ENCODE peak calls at places on chromosome 12, in ten cellular contexts. One of them, this sample, is unnamed.
A peak's percentile ranks its signal among the peaks of the same experiment; 100 is the strongest.

GRCh38 chr12:68665016-68665569 is 21.7 kb upstream of the NUP107 start:
- DNase-seq in Peyer's patch: no peak
- DNase-seq in KG1: no peak
- DNase-seq in fibroblast of the conjunctiva: no peak
- DNase-seq in AG04450: no peak
- DNase-seq in A549: peak; percentile 5
- DNase-seq in effector memory CD4-positive, alpha-beta T cell: no peak
- DNase-seq in PC-3: no peak
- DNase-seq in GM10248: no peak
- DNase-seq in AML-193: no peak
- DNase-seq in this sample: no peak

GRCh38 chr12:112170971-112171596 is 45.7 kb downstream of the TRAFD1 start:
- DNase-seq in KG1: no peak
- DNase-seq in GM10248: no peak
- DNase-seq in AG04450: no peak
- DNase-seq in AML-193: no peak
- DNase-seq in A549: no peak
- DNase-seq in fibroblast of the conjunctiva: no peak
- DNase-seq in Peyer's patch: no peak
- DNase-seq in PC-3: no peak
- DNase-seq in effector memory CD4-positive, alpha-beta T cell: no peak
- DNase-seq in this sample: no peak

GRCh38 chr12:24905431-24905830 is 43.5 kb downstream of the BCAT1 start:
- DNase-seq in KG1: no peak
- DNase-seq in AG04450: no peak
- DNase-seq in PC-3: no peak
- DNase-seq in A549: no peak
- DNase-seq in GM10248: no peak
- DNase-seq in fibroblast of the conjunctiva: no peak
- DNase-seq in Peyer's patch: no peak
- DNase-seq in AML-193: no peak
- DNase-seq in effector memory CD4-positive, alpha-beta T cell: no peak
- DNase-seq in this sample: no peak

GRCh38 chr12:111066744-111067437 is 146.5 kb upstream of the MYL2 start:
- DNase-seq in KG1: no peak
- DNase-seq in fibroblast of the conjunctiva: no peak
- DNase-seq in A549: peak; percentile 48
- DNase-seq in GM10248: no peak
- DNase-seq in Peyer's patch: no peak
- DNase-seq in PC-3: peak; percentile 45
- DNase-seq in AG04450: no peak
- DNase-seq in AML-193: no peak
- DNase-seq in effector memory CD4-positive, alpha-beta T cell: no peak
- DNase-seq in this sample: no peak

GRCh38 chr12:52903285-52903854 is 1.5 kb downstream of the KRT8 start:
- DNase-seq in A549: peak; percentile 69
- DNase-seq in KG1: no peak
- DNase-seq in GM10248: peak; percentile 70
- DNase-seq in fibroblast of the conjunctiva: peak; percentile 42
- DNase-seq in AG04450: no peak
- DNase-seq in AML-193: peak; percentile 44
- DNase-seq in Peyer's patch: peak; percentile 75
- DNase-seq in effector memory CD4-positive, alpha-beta T cell: peak; percentile 2
- DNase-seq in PC-3: peak; percentile 76
- DNase-seq in this sample: no peak

GRCh38 chr12:57889541-57889989 is 43.0 kb upstream of the CTDSP2 start:
- DNase-seq in AML-193: no peak
- DNase-seq in KG1: no peak
- DNase-seq in effector memory CD4-positive, alpha-beta T cell: no peak
- DNase-seq in GM10248: no peak
- DNase-seq in fibroblast of the conjunctiva: peak; percentile 90
- DNase-seq in A549: no peak
- DNase-seq in Peyer's patch: peak; percentile 68
- DNase-seq in AG04450: peak; percentile 70
- DNase-seq in PC-3: no peak
- DNase-seq in this sample: no peak

GRCh38 chr12:121801601-121802484 is 2.0 kb upstream of the SETD1B start:
- DNase-seq in fibroblast of the conjunctiva: no peak
- DNase-seq in A549: no peak
- DNase-seq in AML-193: peak; percentile 24
- DNase-seq in KG1: peak; percentile 49
- DNase-seq in PC-3: peak; percentile 27
- DNase-seq in AG04450: no peak
- DNase-seq in Peyer's patch: no peak
- DNase-seq in effector memory CD4-positive, alpha-beta T cell: no peak
- DNase-seq in GM10248: no peak
- DNase-seq in this sample: peak; percentile 12

GRCh38 chr12:58671196-58671595 is 249.1 kb downstream of the LRIG3 start:
- DNase-seq in fibroblast of the conjunctiva: no peak
- DNase-seq in A549: no peak
- DNase-seq in effector memory CD4-positive, alpha-beta T cell: no peak
- DNase-seq in AG04450: no peak
- DNase-seq in KG1: no peak
- DNase-seq in GM10248: no peak
- DNase-seq in AML-193: no peak
- DNase-seq in Peyer's patch: no peak
- DNase-seq in PC-3: no peak
- DNase-seq in this sample: no peak

GRCh38 chr12:80419660-80420059 is 24.4 kb upstream of the PTPRQ start:
- DNase-seq in AML-193: peak; percentile 4
- DNase-seq in AG04450: no peak
- DNase-seq in fibroblast of the conjunctiva: no peak
- DNase-seq in PC-3: no peak
- DNase-seq in Peyer's patch: no peak
- DNase-seq in A549: no peak
- DNase-seq in effector memory CD4-positive, alpha-beta T cell: no peak
- DNase-seq in KG1: no peak
- DNase-seq in GM10248: no peak
- DNase-seq in this sample: no peak

GRCh38 chr12:71392521-71393145 is 47.0 kb upstream of the LGR5 start:
- DNase-seq in A549: peak; percentile 84
- DNase-seq in PC-3: peak; percentile 84
- DNase-seq in KG1: peak; percentile 3
- DNase-seq in GM10248: peak; percentile 65
- DNase-seq in AML-193: peak; percentile 55
- DNase-seq in fibroblast of the conjunctiva: peak; percentile 73
- DNase-seq in effector memory CD4-positive, alpha-beta T cell: no peak
- DNase-seq in Peyer's patch: no peak
- DNase-seq in AG04450: peak; percentile 37
- DNase-seq in this sample: no peak

GRCh38 chr12:27966870-27967269 is 5.7 kb downstream of the PTHLH start:
- DNase-seq in AG04450: peak; percentile 92
- DNase-seq in KG1: no peak
- DNase-seq in A549: peak; percentile 91
- DNase-seq in PC-3: peak; percentile 100
- DNase-seq in AML-193: no peak
- DNase-seq in GM10248: no peak
- DNase-seq in effector memory CD4-positive, alpha-beta T cell: no peak
- DNase-seq in fibroblast of the conjunctiva: peak; percentile 95
- DNase-seq in Peyer's patch: no peak
- DNase-seq in this sample: no peak